ENCODE peak calls at places on chromosomes 7 and 10, in six cellular contexts. P is IMR-90, W is mesenchymal stem cell, L is H1, F is neuronal stem cell, D is mesendoderm. Q is an unnamed sample.

GRCh38 chr7:43234968-43235367 is 122.5 kb downstream of the HECW1 start:
- DNase-seq in P (no peak), W (no peak), L (no peak), F (no peak), D (no peak), Q (no peak)

GRCh38 chr7:125088555-125088954 is 158.9 kb upstream of the POT1 start:
- DNase-seq in P (no peak), W (no peak), L (no peak), F (no peak), D (no peak), Q (no peak)

GRCh38 chr10:97356318-97356914 is 21.9 kb upstream of the FRAT2 start:
- DNase-seq in P (no peak), W (no peak), L (no peak), F (no peak), D (no peak), Q (no peak)

GRCh38 chr7:66542528-66543373 is 85.9 kb upstream of the KCTD7 start:
- DNase-seq in P (peak; percentile 48), W (peak; percentile 22), L (no peak), F (no peak), D (peak; percentile 50), Q (no peak)

GRCh38 chr7:81075150-81075549 is 156.3 kb upstream of the SEMA3C start:
- DNase-seq in P (peak; percentile 52), W (no peak), L (no peak), F (no peak), D (no peak), Q (no peak)

GRCh38 chr7:9507281-9507680 is 1073.9 kb downstream of the NXPH1 start:
- DNase-seq in P (no peak), W (peak; percentile 64), L (no peak), F (no peak), D (peak; percentile 11), Q (no peak)

GRCh38 chr7:44382459-44383300 is 57.3 kb upstream of the CAMK2B start:
- DNase-seq in P (peak; percentile 43), W (peak; percentile 66), L (peak; percentile 23), F (no peak), D (no peak), Q (peak; percentile 14)

GRCh38 chr7:92584953-92585352 is 5.2 kb downstream of the FAM133B start:
- DNase-seq in P (no peak), W (no peak), L (no peak), F (no peak), D (peak; percentile 44), Q (no peak)

GRCh38 chr10:13971586-13972475 is 358.9 kb downstream of the FRMD4A start:
- DNase-seq in P (peak; percentile 86), W (peak; percentile 61), L (no peak), F (no peak), D (peak; percentile 79), Q (no peak)

GRCh38 chr10:76125900-76126299 is 694.5 kb downstream of the LRMDA start:
- DNase-seq in P (no peak), W (no peak), L (no peak), F (no peak), D (no peak), Q (no peak)

GRCh38 chr7:78296036-78296435 is 497.5 kb downstream of the PHTF2 start:
- DNase-seq in P (peak; percentile 46), W (no peak), L (no peak), F (no peak), D (no peak), Q (no peak)

GRCh38 chr10:72316748-72317435 is 37.8 kb downstream of the DNAJB12 start:
- DNase-seq in P (no peak), W (no peak), L (no peak), F (no peak), D (no peak), Q (no peak)

GRCh38 chr7:77235280-77235679 is 35.7 kb upstream of the FGL2 start:
- DNase-seq in P (peak; percentile 77), W (no peak), L (no peak), F (no peak), D (no peak), Q (no peak)

GRCh38 chr7:64870656-64871055 is 32.4 kb upstream of the ZNF273 start:
- DNase-seq in P (no peak), W (no peak), L (no peak), F (no peak), D (no peak), Q (peak; percentile 3)

GRCh38 chr10:22634093-22634492 is 80.3 kb downstream of the PIP4K2A start:
- DNase-seq in P (no peak), W (no peak), L (no peak), F (no peak), D (no peak), Q (no peak)

GRCh38 chr7:24779283-24779655 is 22.0 kb upstream of the GSDME start:
- DNase-seq in P (no peak), W (no peak), L (no peak), F (no peak), D (no peak), Q (no peak)

GRCh38 chr7:21256310-21256877 is 171.5 kb upstream of the SP4 start:
- DNase-seq in P (peak; percentile 38), W (peak; percentile 37), L (no peak), F (no peak), D (no peak), Q (no peak)

GRCh38 chr10:29736325-29737208 is 101.8 kb upstream of the SVIL start:
- DNase-seq in P (peak; percentile 55), W (peak; percentile 72), L (peak; percentile 74), F (peak; percentile 58), D (peak; percentile 79), Q (peak; percentile 68)

GRCh38 chr7:139823855-139824670 is 5.0 kb upstream of the TBXAS1 start:
- DNase-seq in P (peak; percentile 90), W (peak; percentile 85), L (no peak), F (no peak), D (no peak), Q (no peak)

GRCh38 chr7:139822855-139823254 is 6.2 kb upstream of the TBXAS1 start:
- DNase-seq in P (no peak), W (no peak), L (no peak), F (no peak), D (no peak), Q (no peak)

GRCh38 chr7:139821349-139822115 is 7.5 kb upstream of the TBXAS1 start:
- DNase-seq in P (no peak), W (no peak), L (no peak), F (no peak), D (no peak), Q (no peak)

GRCh38 chr7:139817249-139817648 is 11.8 kb upstream of the TBXAS1 start:
- DNase-seq in P (no peak), W (no peak), L (no peak), F (no peak), D (no peak), Q (no peak)

GRCh38 chr7:139820089-139820488 is 9.0 kb upstream of the TBXAS1 start:
- DNase-seq in P (no peak), W (no peak), L (no peak), F (no peak), D (no peak), Q (no peak)
- H2BK15ac ChIP-seq in P (peak overlapping the region; percentile 30), W (no peak overlapping the region), L (no peak overlapping the region), F (no peak overlapping the region), D (no peak overlapping the region), Q (no peak overlapping the region)

GRCh38 chr7:105937411-105937810 is 25.7 kb upstream of the CDHR3 start:
- DNase-seq in P (no peak), W (no peak), L (no peak), F (no peak), D (peak; percentile 64), Q (no peak)
- H2BK15ac ChIP-seq in P (no peak overlapping the region), W (no peak overlapping the region), L (no peak overlapping the region), F (no peak overlapping the region), D (no peak overlapping the region), Q (no peak overlapping the region)

DNA sequence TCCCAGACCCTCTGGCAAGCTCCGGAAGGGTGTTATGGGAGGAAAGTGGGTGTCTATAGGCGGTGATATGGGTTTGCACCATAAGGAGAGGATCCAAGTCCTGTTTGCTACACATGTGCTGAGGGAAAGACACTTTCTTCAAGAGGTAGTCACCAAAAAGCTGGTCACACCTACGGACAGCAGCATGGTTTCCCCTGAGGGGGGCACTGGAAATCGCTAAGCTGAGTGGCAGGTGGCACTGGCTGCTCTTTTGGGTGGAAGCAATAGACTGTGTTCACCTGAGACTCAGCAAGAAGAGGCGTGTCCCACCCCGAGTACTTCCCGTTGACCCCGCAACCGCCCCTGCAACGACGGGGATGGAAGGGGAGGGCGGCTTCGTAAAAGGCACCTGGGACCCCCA is 1.8 kb upstream of the FOXI2 start:
- DNase-seq in P (no peak), W (no peak), L (peak; percentile 50), F (no peak), D (no peak), Q (peak; percentile 37)
- H2BK15ac ChIP-seq in P (no peak overlapping the region), W (no peak overlapping the region), L (no peak overlapping the region), F (no peak overlapping the region), D (no peak overlapping the region), Q (no peak overlapping the region)

GRCh38 chr10:11579885-11580284 is 31.6 kb downstream of the USP6NL start:
- DNase-seq in P (no peak), W (no peak), L (no peak), F (no peak), D (no peak), Q (no peak)
- H2BK15ac ChIP-seq in P (no peak overlapping the region), W (no peak overlapping the region), L (no peak overlapping the region), F (no peak overlapping the region), D (no peak overlapping the region), Q (no peak overlapping the region)

DNA sequence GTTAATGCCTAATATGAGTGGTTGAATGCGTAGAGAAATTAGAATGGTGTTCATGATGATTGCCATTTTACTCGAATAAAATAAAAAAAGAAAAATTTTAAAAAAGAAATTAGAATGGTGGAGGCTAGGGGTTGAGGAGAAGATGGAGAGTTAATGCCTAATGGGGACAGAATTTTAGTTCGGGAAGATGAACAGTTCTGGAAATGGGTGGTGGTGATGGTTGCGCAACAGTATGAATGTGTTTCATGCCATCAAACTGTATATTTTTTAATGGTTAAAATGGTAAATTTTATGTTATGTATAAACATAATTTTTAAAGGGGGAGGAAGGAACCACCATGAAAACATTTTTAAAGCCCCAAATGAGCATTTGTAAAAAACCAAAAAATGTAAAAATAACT is 140.1 kb upstream of the AGK start:
- DNase-seq in P (no peak), W (no peak), L (no peak), F (no peak), D (no peak), Q (no peak)
- H2BK15ac ChIP-seq in P (no peak overlapping the region), W (no peak overlapping the region), L (no peak overlapping the region), F (no peak overlapping the region), D (no peak overlapping the region), Q (no peak overlapping the region)

GRCh38 chr10:114537791-114538543 is 120.1 kb downstream of the ABLIM1 start:
- DNase-seq in P (no peak), W (no peak), L (no peak), F (no peak), D (no peak), Q (no peak)

GRCh38 chr10:114538544-114538906 is 119.5 kb downstream of the ABLIM1 start:
- DNase-seq in P (no peak), W (no peak), L (peak; percentile 52), F (no peak), D (no peak), Q (peak; percentile 55)

GRCh38 chr10:114540191-114540590 is 117.9 kb downstream of the ABLIM1 start:
- DNase-seq in P (no peak), W (no peak), L (no peak), F (no peak), D (no peak), Q (no peak)

GRCh38 chr10:114541081-114541833 is 116.8 kb downstream of the ABLIM1 start:
- DNase-seq in P (peak; percentile 91), W (peak; percentile 76), L (no peak), F (no peak), D (peak; percentile 65), Q (no peak)

GRCh38 chr10:114539623-114540022 is 118.5 kb downstream of the ABLIM1 start:
- DNase-seq in P (no peak), W (no peak), L (no peak), F (no peak), D (peak; percentile 75), Q (no peak)
- H2BK15ac ChIP-seq in P (no peak overlapping the region), W (no peak overlapping the region), L (no peak overlapping the region), F (no peak overlapping the region), D (no peak overlapping the region), Q (no peak overlapping the region)

Q was measured in H9.